ENCODE peak calls at places on chromosomes 16 and 17, in eight cellular contexts. One of them, this sample, is unnamed.

GRCh38 chr16:88466175-88466862 is 13.2 kb downstream of the ZFPM1 start:
- DNase-seq in C1 segment of cervical spinal cord: no peak
- DNase-seq in amniotic epithelial cell: no peak
- DNase-seq in adrenal gland: no peak
- DNase-seq in activated naive CD4-positive, alpha-beta T cell: no peak
- DNase-seq in testis: no peak
- DNase-seq in A172: no peak
- DNase-seq in coronary artery: no peak
- DNase-seq in this sample: no peak

GRCh38 chr16:88798772-88799455 is 4.7 kb upstream of the CDT1 start:
- DNase-seq in C1 segment of cervical spinal cord: no peak
- DNase-seq in amniotic epithelial cell: no peak
- DNase-seq in adrenal gland: no peak
- DNase-seq in activated naive CD4-positive, alpha-beta T cell: no peak
- DNase-seq in testis: no peak
- DNase-seq in A172: no peak
- DNase-seq in coronary artery: no peak
- DNase-seq in this sample: no peak

GRCh38 chr16:66970775-66971725 is 10.0 kb downstream of the CES3 start:
- DNase-seq in C1 segment of cervical spinal cord: no peak
- DNase-seq in amniotic epithelial cell: peak; percentile 79
- DNase-seq in adrenal gland: no peak
- DNase-seq in activated naive CD4-positive, alpha-beta T cell: no peak
- DNase-seq in testis: no peak
- DNase-seq in A172: peak; percentile 79
- DNase-seq in coronary artery: no peak
- DNase-seq in this sample: no peak

GRCh38 chr17:82332669-82333278 is 792 bp downstream of the SECTM1 start:
- DNase-seq in C1 segment of cervical spinal cord: peak; percentile 9
- DNase-seq in amniotic epithelial cell: peak; percentile 76
- DNase-seq in adrenal gland: peak; percentile 69
- DNase-seq in activated naive CD4-positive, alpha-beta T cell: no peak
- DNase-seq in testis: peak; percentile 53
- DNase-seq in A172: no peak
- DNase-seq in coronary artery: no peak
- DNase-seq in this sample: no peak

GRCh38 chr17:74779948-74780400 is 3.8 kb upstream of the NAT9 start:
- DNase-seq in C1 segment of cervical spinal cord: peak; percentile 32
- DNase-seq in amniotic epithelial cell: no peak
- DNase-seq in adrenal gland: peak; percentile 66
- DNase-seq in activated naive CD4-positive, alpha-beta T cell: no peak
- DNase-seq in testis: no peak
- DNase-seq in A172: no peak
- DNase-seq in coronary artery: no peak
- DNase-seq in this sample: peak; percentile 58

GRCh38 chr17:79231766-79232287 is 157.2 kb downstream of the ENGASE start:
- DNase-seq in C1 segment of cervical spinal cord: no peak
- DNase-seq in amniotic epithelial cell: no peak
- DNase-seq in adrenal gland: no peak
- DNase-seq in activated naive CD4-positive, alpha-beta T cell: no peak
- DNase-seq in testis: no peak
- DNase-seq in A172: peak; percentile 40
- DNase-seq in coronary artery: no peak
- DNase-seq in this sample: no peak

GRCh38 chr17:8320990-8321389 is 10.9 kb downstream of the ARHGEF15 start:
- DNase-seq in C1 segment of cervical spinal cord: no peak
- DNase-seq in amniotic epithelial cell: peak; percentile 27
- DNase-seq in adrenal gland: no peak
- DNase-seq in activated naive CD4-positive, alpha-beta T cell: no peak
- DNase-seq in testis: peak; percentile 61
- DNase-seq in A172: peak; percentile 18
- DNase-seq in coronary artery: no peak
- DNase-seq in this sample: no peak

GRCh38 chr17:29592850-29593545 is at the start of gene ANKRD13B:
- DNase-seq in C1 segment of cervical spinal cord: peak; percentile 56
- DNase-seq in amniotic epithelial cell: no peak
- DNase-seq in adrenal gland: peak; percentile 22
- DNase-seq in activated naive CD4-positive, alpha-beta T cell: no peak
- DNase-seq in testis: peak; percentile 82
- DNase-seq in A172: no peak
- DNase-seq in coronary artery: no peak
- DNase-seq in this sample: peak; percentile 43

GRCh38 chr17:50165867-50166517 is at the start of gene SGCA:
- DNase-seq in C1 segment of cervical spinal cord: no peak
- DNase-seq in amniotic epithelial cell: no peak
- DNase-seq in adrenal gland: no peak
- DNase-seq in activated naive CD4-positive, alpha-beta T cell: no peak
- DNase-seq in testis: no peak
- DNase-seq in A172: no peak
- DNase-seq in coronary artery: no peak
- DNase-seq in this sample: no peak